ENCODE peak calls at places on chromosomes 2 and 18, in nine cellular contexts. F is fibroblast of pulmonary artery; L is nephron progenitor cell; U is activated B cell treated with CpG ODN at 0.5 μM for 24 hours; I is bronchial epithelial cell; C is heart left ventricle; N is activated CD8-positive, alpha-beta T cell treated with anti-CD3 and anti-CD28 coated beads for 36 hours; J is GM20000; A is colonic mucosa. S is an unnamed sample.

GRCh38 chr2:134677866-134678774 is 40.7 kb downstream of the TMEM163 start:
- DNase-seq in F (peak; percentile 52), L (no peak), U (no peak), I (no peak), C (no peak), N (no peak), J (no peak), A (no peak), S (no peak)

GRCh38 chr2:98658816-98659486 is 50.6 kb downstream of the UNC50 start:
- DNase-seq in F (no peak), L (no peak), U (no peak), I (peak; percentile 60), C (no peak), N (peak; percentile 20), J (no peak), A (no peak), S (no peak)

GRCh38 chr2:188898261-188898660 is 75.9 kb upstream of the COL3A1 start:
- DNase-seq in F (no peak), L (no peak), U (no peak), I (no peak), C (no peak), N (no peak), J (no peak), A (no peak), S (no peak)

GRCh38 chr18:29164020-29164706 is 987.2 kb upstream of the CDH2 start:
- DNase-seq in F (peak; percentile 94), L (no peak), U (no peak), I (peak; percentile 94), C (no peak), N (no peak), J (no peak), A (no peak), S (peak; percentile 87)

GRCh38 chr2:151334082-151334815 is 23.1 kb upstream of the TNFAIP6 start:
- DNase-seq in F (peak; percentile 95), L (no peak), U (no peak), I (peak; percentile 56), C (no peak), N (no peak), J (no peak), A (no peak), S (peak; percentile 77)

GRCh38 chr2:48633143-48633542 is 15.5 kb downstream of the GTF2A1L start:
- DNase-seq in F (peak; percentile 1), L (no peak), U (no peak), I (no peak), C (no peak), N (no peak), J (no peak), A (no peak), S (no peak)

GRCh38 chr2:64888591-64889309 is 100.4 kb upstream of the SLC1A4 start:
- DNase-seq in F (peak; percentile 79), L (no peak), U (no peak), I (peak; percentile 91), C (no peak), N (no peak), J (no peak), A (no peak), S (peak; percentile 88)

GRCh38 chr2:126877041-126877440 is 21.6 kb upstream of the TEX51 start:
- DNase-seq in F (no peak), L (no peak), U (no peak), I (no peak), C (no peak), N (no peak), J (no peak), A (no peak), S (no peak)

GRCh38 chr2:37322368-37322767 is 2.3 kb downstream of the PRKD3 start:
- DNase-seq in F (peak; percentile 55), L (no peak), U (no peak), I (peak; percentile 18), C (no peak), N (no peak), J (no peak), A (no peak), S (peak; percentile 24)

GRCh38 chr18:74892066-74892627 is 294.5 kb downstream of the ZNF407 start:
- DNase-seq in F (no peak), L (no peak), U (no peak), I (no peak), C (no peak), N (no peak), J (no peak), A (no peak), S (no peak)

GRCh38 chr2:29115797-29116781 is 874 bp downstream of the CLIP4 start:
- DNase-seq in F (peak; percentile 85), L (peak; percentile 55), U (peak; percentile 29), I (peak; percentile 84), C (peak; percentile 25), N (peak; percentile 89), J (peak; percentile 76), A (peak; percentile 59), S (peak; percentile 87)

GRCh38 chr2:207315131-207315530 is 149.4 kb upstream of the KLF7 start:
- DNase-seq in F (peak; percentile 36), L (no peak), U (no peak), I (peak; percentile 70), C (no peak), N (no peak), J (no peak), A (no peak), S (peak; percentile 48)

GRCh38 chr2:85179541-85179940 is 46.3 kb downstream of the TCF7L1 start:
- DNase-seq in F (no peak), L (no peak), U (no peak), I (no peak), C (no peak), N (no peak), J (no peak), A (no peak), S (no peak)

GRCh38 chr2:85181844-85182456 is 48.8 kb downstream of the TCF7L1 start:
- DNase-seq in F (no peak), L (no peak), U (no peak), I (no peak), C (no peak), N (no peak), J (no peak), A (no peak), S (no peak)

GRCh38 chr2:85183078-85183477 is 49.9 kb downstream of the TCF7L1 start:
- DNase-seq in F (no peak), L (no peak), U (no peak), I (peak; percentile 38), C (no peak), N (no peak), J (no peak), A (no peak), S (no peak)

GRCh38 chr2:85180322-85181092 is 47.3 kb downstream of the TCF7L1 start:
- DNase-seq in F (no peak), L (no peak), U (no peak), I (no peak), C (no peak), N (no peak), J (no peak), A (no peak), S (no peak)

DNA sequence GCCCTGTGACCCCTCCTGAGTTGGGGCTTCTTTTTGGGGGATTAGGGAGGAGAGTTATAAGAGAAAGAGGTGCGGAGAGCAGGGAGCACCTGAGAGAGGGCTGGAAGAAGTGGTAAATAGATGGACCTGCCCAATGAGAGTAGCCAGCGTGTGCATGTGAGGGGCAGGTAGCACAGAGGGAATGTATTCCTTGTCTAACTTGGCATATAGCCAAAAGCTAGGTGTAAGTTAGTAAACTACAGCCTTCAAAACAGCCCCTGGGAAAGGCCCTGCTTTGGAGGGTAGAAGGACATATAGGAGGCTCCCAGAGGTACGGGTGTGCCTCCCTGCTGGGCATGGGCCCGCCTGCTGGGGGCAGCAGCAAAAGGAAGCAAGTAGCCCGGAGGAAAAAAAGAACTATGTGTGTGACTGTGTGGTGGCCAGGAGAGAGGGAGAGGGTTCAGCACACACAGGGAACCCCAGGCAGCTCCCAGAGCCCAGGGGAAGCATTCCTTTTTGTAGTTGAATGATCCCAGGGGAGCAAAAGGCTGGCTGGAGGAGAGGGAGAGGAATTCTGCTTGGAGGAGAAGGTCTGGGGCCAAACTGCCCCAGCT is 48.0 kb downstream of the TCF7L1 start:
- DNase-seq in F (no peak), L (no peak), U (no peak), I (no peak), C (no peak), N (no peak), J (no peak), A (no peak), S (no peak)
- TF ChIP-seq CTCF in F (no peak), L (no peak), U (no peak), I (no peak), C (no peak), N (no peak), J (no peak), A (no peak), S (no peak)

GRCh38 chr18:9379118-9379517 is 44.5 kb downstream of the TWSG1 start:
- DNase-seq in F (no peak), L (no peak), U (no peak), I (no peak), C (no peak), N (no peak), J (no peak), A (no peak), S (no peak)

GRCh38 chr18:9380101-9380500 is 45.5 kb downstream of the TWSG1 start:
- DNase-seq in F (no peak), L (no peak), U (no peak), I (no peak), C (no peak), N (no peak), J (no peak), A (no peak), S (no peak)

GRCh38 chr18:9380571-9381390 is 46.2 kb downstream of the TWSG1 start:
- DNase-seq in F (peak; percentile 32), L (no peak), U (no peak), I (no peak), C (no peak), N (no peak), J (no peak), A (no peak), S (no peak)
- TF ChIP-seq CTCF in F (no peak), L (no peak), U (no peak), I (no peak), C (no peak), N (no peak), J (no peak), A (no peak), S (no peak)

DNA sequence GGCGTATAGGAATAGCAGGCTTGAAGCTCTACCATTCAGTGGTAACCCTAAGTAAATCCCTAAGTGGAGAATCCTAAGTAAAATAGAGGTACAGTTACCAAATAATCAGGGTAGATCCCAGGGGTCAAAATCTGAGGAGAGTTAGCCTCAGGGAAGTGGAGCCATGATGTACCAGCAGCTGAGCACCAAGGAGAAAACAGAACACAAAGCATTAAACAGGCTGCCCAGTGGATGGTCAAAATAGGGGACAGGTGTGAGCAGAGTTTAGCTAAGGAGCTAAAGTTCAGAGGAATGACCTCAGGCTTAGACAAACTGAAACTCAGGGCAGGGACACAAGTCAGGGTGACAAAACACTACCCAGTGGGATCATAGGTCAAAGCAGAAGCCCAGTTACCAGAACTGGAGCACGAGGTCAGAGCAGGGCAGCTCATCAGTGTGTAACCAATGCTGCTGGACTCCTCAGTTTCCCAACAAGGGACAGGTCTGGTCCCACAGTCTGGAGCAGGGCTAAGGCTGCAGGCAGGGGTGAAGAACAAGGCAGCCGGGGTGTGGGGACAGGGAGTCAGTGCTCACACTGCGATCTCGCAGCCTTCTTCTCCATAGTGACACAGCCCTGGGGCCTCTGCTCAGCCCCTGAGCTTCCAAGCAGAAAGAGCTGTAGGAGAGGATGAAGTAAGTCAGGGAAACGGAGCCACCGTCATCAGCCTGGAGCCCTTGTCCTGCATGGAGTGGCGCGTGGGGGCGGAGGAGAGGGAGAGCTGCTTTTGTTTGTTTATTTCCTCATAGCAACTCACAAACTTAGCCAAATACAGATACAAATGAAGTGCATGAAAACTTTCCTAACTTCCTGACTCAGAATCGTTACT is 264.0 kb downstream of the MREG start:
- DNase-seq in F (peak; percentile 91), L (no peak), U (no peak), I (peak; percentile 88), C (peak; percentile 72), N (no peak), J (no peak), A (no peak), S (peak; percentile 67)
- TF ChIP-seq CTCF in F (no peak), L (no peak), U (no peak), I (no peak), C (no peak), N (no peak), J (no peak), A (no peak), S (no peak)

GRCh38 chr2:69013123-69013836 is at the start of gene ANTXR1:
- DNase-seq in F (peak; percentile 85), L (peak; percentile 69), U (no peak), I (peak; percentile 49), C (peak; percentile 54), N (peak; percentile 16), J (peak; percentile 38), A (peak; percentile 34), S (peak; percentile 83)
- TF ChIP-seq CTCF in F (no peak), L (peak; percentile 1), U (no peak), I (no peak), C (peak; percentile 13), N (peak; percentile 39), J (no peak), A (no peak), S (no peak)